ENCODE peak calls at places on chromosomes 1 and 21, in four cellular contexts. One of them, this sample, is unnamed.
A peak's percentile ranks its signal among the peaks of the same experiment; 100 is the strongest.

GRCh38 chr21:44551290-44552015 is at the start of gene KRTAP10-2:
- DNase-seq in esophagus squamous epithelium: no peak
- DNase-seq in SW 1271: no peak
- DNase-seq in pancreas: no peak
- DNase-seq in this sample: no peak

GRCh38 chr1:107139833-107140702 is 771 bp upstream of the NTNG1 start:
- DNase-seq in esophagus squamous epithelium: no peak
- DNase-seq in SW 1271: no peak
- DNase-seq in pancreas: peak; percentile 26
- DNase-seq in this sample: no peak

GRCh38 chr1:110615548-110616130 is 9.5 kb upstream of the KCNA2 start:
- DNase-seq in esophagus squamous epithelium: no peak
- DNase-seq in SW 1271: no peak
- DNase-seq in pancreas: peak; percentile 64
- DNase-seq in this sample: no peak

GRCh38 chr21:44732263-44732662 is 20.9 kb upstream of the TSPEAR start:
- DNase-seq in esophagus squamous epithelium: no peak
- DNase-seq in SW 1271: no peak
- DNase-seq in pancreas: no peak
- DNase-seq in this sample: no peak

GRCh38 chr1:12056331-12056841 is 6.7 kb upstream of the TNFRSF8 start:
- DNase-seq in esophagus squamous epithelium: no peak
- DNase-seq in SW 1271: no peak
- DNase-seq in pancreas: no peak
- DNase-seq in this sample: no peak

GRCh38 chr21:44985441-44986401 is 45.9 kb downstream of the SLX9 start:
- DNase-seq in esophagus squamous epithelium: no peak
- DNase-seq in SW 1271: no peak
- DNase-seq in pancreas: peak; percentile 17
- DNase-seq in this sample: no peak

GRCh38 chr21:45333583-45334121 is 46.0 kb upstream of the POFUT2 start:
- DNase-seq in esophagus squamous epithelium: no peak
- DNase-seq in SW 1271: no peak
- DNase-seq in pancreas: no peak
- DNase-seq in this sample: no peak

GRCh38 chr1:184489908-184490307 is 103.1 kb downstream of the C1orf21 start:
- DNase-seq in esophagus squamous epithelium: no peak
- DNase-seq in SW 1271: no peak
- DNase-seq in pancreas: no peak
- DNase-seq in this sample: no peak

GRCh38 chr21:25568230-25568629 is 39.1 kb downstream of the MRPL39 start:
- DNase-seq in esophagus squamous epithelium: no peak
- DNase-seq in SW 1271: no peak
- DNase-seq in pancreas: no peak
- DNase-seq in this sample: peak; percentile 30

GRCh38 chr1:117679299-117679698 is 73.5 kb downstream of the TENT5C start:
- DNase-seq in esophagus squamous epithelium: no peak
- DNase-seq in SW 1271: no peak
- DNase-seq in pancreas: no peak
- DNase-seq in this sample: no peak

This sample was measured in immature natural killer cell.